ENCODE peak calls at places on chromosomes 5 and 9, in six cellular contexts. C, Z, I, B, U and E are unnamed samples.

GRCh38 chr5:127447822-127448221 is 69.6 kb upstream of the PRRC1 start:
- DNase-seq in I (no peak), C (no peak), U (no peak), B (no peak), Z (no peak), E (no peak)

GRCh38 chr9:109005678-109006077 is 7.6 kb downstream of the CTNNAL1 start:
- DNase-seq in C (no peak), B (no peak), I (no peak), Z (no peak), U (no peak), E (no peak)

GRCh38 chr5:75185763-75186162 is 50.9 kb downstream of the ANKRD31 start:
- DNase-seq in I (no peak), C (no peak), Z (no peak), B (no peak), U (no peak), E (no peak)

GRCh38 chr9:137705906-137706305 is 87.1 kb downstream of the EHMT1 start:
- DNase-seq in B (no peak), Z (no peak), U (no peak), I (no peak), C (no peak), E (no peak)

GRCh38 chr5:103891151-103891550 is 328.6 kb upstream of the NUDT12 start:
- DNase-seq in Z (no peak), U (no peak), B (no peak), C (no peak), I (no peak), E (no peak)

GRCh38 chr9:117815948-117816347 is 111.7 kb downstream of the TLR4 start:
- DNase-seq in U (no peak), C (no peak), B (no peak), Z (no peak), I (no peak), E (no peak)

GRCh38 chr5:1667648-1668140 is 131.9 kb downstream of the MRPL36 start:
- DNase-seq in C (no peak), I (no peak), Z (peak; percentile 71), U (no peak), B (no peak), E (no peak)

GRCh38 chr5:177351392-177352329 is at the start of gene LMAN2:
- DNase-seq in Z (peak; percentile 98), B (peak; percentile 93), U (peak; percentile 89), C (peak; percentile 93), I (peak; percentile 96), E (peak; percentile 79)

GRCh38 chr5:79011219-79011836 is 26.2 kb upstream of the ARSB start:
- DNase-seq in Z (no peak), C (no peak), I (no peak), B (no peak), U (no peak), E (no peak)

DNA sequence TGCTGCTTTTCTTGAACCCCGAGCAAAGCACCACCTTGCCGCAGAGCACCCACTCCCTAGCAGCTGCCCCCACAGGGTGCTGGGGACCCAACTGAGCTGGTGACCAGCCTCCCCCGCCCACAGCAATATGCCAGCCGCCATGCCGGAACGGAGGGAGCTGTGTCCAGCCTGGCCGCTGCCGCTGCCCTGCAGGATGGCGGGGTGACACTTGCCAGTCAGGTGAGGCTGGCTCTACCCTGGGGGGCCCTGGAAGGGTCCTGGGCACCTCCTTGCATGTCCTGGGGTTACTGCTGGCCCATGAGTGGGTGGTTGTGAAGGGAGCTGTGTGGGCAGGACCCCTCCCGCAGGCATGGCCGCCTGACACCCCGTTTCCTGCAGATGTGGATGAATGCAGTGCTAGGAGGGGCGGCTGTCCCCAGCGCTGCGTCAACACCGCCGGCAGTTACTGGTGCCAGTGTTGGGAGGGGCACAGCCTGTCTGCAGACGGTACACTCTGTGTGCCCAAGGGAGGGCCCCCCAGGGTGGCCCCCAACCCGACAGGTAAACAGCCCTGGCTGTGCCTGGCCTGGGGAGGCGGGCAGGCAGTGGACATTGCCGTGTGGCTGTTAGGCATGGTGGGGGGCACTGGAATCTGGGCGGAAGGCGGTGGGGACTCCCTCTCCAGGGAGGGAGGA is 7.2 kb downstream of the EGFL7 start:
- DNase-seq in I (no peak), C (no peak), Z (no peak), B (no peak), U (no peak), E (no peak)
- H3K36me3 ChIP-seq in I (peaks cover 20% of the 10 kb centered on the region), C (peaks cover 65% of the 10 kb centered on the region), Z (peaks cover 5% of the 10 kb centered on the region), B (no peaks in the 10 kb centered on the region), U (no peaks in the 10 kb centered on the region), E (peaks cover 5% of the 10 kb centered on the region)

GRCh38 chr5:32406650-32407049 is 37.9 kb downstream of the ZFR start:
- DNase-seq in U (no peak), B (no peak), Z (no peak), I (no peak), C (no peak), E (no peak)

GRCh38 chr5:32405502-32405901 is 39.0 kb downstream of the ZFR start:
- DNase-seq in I (no peak), C (no peak), Z (no peak), U (no peak), B (no peak), E (no peak)

GRCh38 chr5:32400394-32400793 is 44.1 kb downstream of the ZFR start:
- DNase-seq in Z (no peak), B (no peak), I (no peak), C (no peak), U (no peak), E (no peak)

DNA sequence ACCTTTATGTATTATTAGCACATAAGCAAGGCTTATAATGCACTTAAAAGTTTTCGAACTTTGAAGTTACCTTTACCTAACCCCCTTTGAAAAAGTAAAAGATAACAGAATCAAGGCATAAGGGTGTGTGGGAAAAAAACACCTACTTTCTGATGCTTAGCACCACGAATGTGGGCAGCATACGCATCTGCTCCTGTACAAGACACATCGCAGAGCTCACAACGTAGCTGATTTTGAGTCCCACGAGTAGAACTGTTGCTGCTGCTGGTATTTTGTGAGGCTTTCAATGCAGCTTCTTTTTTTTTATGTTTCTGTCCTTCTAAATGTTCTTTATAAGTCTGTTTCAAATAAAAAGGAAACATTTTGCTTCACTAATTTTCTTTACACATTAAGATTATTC is 40.8 kb downstream of the ZFR start:
- DNase-seq in Z (no peak), U (no peak), C (no peak), B (no peak), I (no peak), E (no peak)
- H3K36me3 ChIP-seq in Z (peaks cover 100% of the 10 kb centered on the region), U (peaks cover 75% of the 10 kb centered on the region), C (peaks cover 87% of the 10 kb centered on the region), B (peaks cover 61% of the 10 kb centered on the region), I (peaks cover 98% of the 10 kb centered on the region), E (peaks cover 33% of the 10 kb centered on the region)

GRCh38 chr5:36164461-36164860 is 12.6 kb downstream of the SKP2 start:
- DNase-seq in B (no peak), Z (no peak), C (no peak), I (no peak), U (no peak), E (no peak)

GRCh38 chr5:36161317-36161716 is 9.4 kb downstream of the SKP2 start:
- DNase-seq in B (no peak), U (no peak), I (no peak), C (no peak), Z (no peak), E (no peak)

GRCh38 chr5:36162810-36163486 is 11.0 kb downstream of the SKP2 start:
- DNase-seq in I (no peak), Z (no peak), B (no peak), C (no peak), U (no peak), E (no peak)

GRCh38 chr5:36158144-36158543 is 6.2 kb downstream of the SKP2 start:
- DNase-seq in I (no peak), B (no peak), C (no peak), Z (no peak), U (no peak), E (no peak)

DNA sequence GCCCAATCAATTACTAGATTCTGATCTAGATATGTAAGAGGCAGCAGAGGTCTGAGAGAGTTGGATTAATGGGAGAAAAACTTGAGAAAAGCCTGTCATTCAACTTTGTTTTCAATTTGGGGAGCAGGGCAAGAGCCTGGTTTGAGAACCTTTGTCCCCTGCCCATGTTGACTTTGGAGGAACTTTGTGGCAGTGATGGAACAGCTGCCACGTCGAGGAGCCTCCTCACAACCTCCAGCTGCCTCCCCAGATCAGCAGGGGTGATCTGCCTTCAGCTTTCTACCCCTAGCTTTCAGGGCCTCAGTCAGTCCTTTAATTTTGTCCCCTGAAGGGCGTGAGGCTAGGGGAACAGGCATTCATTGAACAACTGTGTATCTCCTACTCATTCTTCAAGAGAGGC is 8.7 kb downstream of the SKP2 start:
- DNase-seq in I (no peak), U (no peak), C (no peak), B (no peak), Z (no peak), E (no peak)
- H3K36me3 ChIP-seq in I (peaks cover 93% of the 10 kb centered on the region), U (peaks cover 28% of the 10 kb centered on the region), C (peaks cover 67% of the 10 kb centered on the region), B (peaks cover 40% of the 10 kb centered on the region), Z (peaks cover 98% of the 10 kb centered on the region), E (peaks cover 17% of the 10 kb centered on the region)

GRCh38 chr5:172670444-172670843 is 29.4 kb downstream of the NEURL1B start:
- DNase-seq in C (no peak), B (no peak), U (no peak), I (no peak), Z (no peak), E (no peak)

GRCh38 chr5:172666251-172666650 is 25.2 kb downstream of the NEURL1B start:
- DNase-seq in Z (peak; percentile 85), I (peak; percentile 63), U (no peak), C (no peak), B (no peak), E (no peak)

GRCh38 chr5:172669808-172670402 is 28.8 kb downstream of the NEURL1B start:
- DNase-seq in I (peak; percentile 50), B (no peak), C (no peak), Z (peak; percentile 68), U (no peak), E (no peak)

GRCh38 chr5:172665049-172665541 is 24.0 kb downstream of the NEURL1B start:
- DNase-seq in C (no peak), B (no peak), Z (no peak), I (peak; percentile 62), U (no peak), E (no peak)

DNA sequence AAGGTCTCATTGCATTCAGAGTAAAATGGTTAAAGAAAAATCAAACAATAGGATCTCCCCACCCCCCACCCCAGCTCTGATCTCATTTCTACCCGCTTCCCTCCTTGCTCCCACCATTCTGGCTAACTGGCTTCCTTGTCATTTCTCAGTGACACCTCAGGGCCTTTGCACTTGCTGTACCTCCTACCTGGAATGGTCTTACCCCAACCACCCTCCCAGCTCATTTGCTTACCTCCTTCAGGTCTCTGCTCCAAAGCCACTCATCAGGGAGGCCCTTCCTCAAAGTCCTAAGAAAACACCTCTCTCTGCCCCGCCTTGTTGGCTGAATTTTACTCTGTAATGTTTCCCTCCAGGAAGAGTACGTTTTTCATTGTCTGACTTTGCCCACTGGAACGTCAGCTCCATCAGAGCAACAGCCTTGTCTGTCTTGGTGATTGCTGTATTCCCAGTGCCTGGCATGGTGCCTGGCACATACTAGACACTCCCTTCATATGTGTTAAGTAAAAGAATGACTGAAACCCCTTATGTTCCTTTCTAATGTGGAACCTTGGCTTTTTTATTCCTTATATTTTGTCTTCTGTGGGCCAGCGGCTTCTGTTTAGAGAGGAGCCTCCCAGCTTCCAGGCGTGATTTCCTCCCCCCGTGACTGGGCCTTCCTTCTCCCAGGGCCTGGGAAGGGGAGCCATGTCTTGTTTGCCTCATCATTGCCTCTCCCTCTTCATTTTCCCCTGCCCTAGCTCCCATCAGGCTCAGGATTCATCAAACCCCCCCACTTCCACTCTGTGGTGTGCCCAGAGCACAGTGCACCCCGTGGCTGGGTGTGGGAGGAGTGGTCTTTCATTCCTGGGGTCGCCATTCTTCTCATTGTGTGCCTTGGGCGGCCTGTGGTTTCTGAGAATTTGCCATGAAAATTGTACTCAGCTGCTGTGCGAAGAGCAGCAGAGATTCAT is 27.0 kb downstream of the NEURL1B start:
- DNase-seq in I (peak; percentile 51), U (no peak), Z (no peak), C (no peak), B (no peak), E (no peak)
- H3K36me3 ChIP-seq in I (peaks cover 34% of the 10 kb centered on the region), U (no peaks in the 10 kb centered on the region), Z (no peaks in the 10 kb centered on the region), C (peaks cover 34% of the 10 kb centered on the region), B (no peaks in the 10 kb centered on the region), E (no peaks in the 10 kb centered on the region)

GRCh38 chr5:4575608-4576007 is 564.5 kb upstream of the ADAMTS16 start:
- DNase-seq in B (no peak), C (no peak), Z (no peak), I (no peak), U (no peak), E (no peak)
- H3K36me3 ChIP-seq in B (no peaks in the 10 kb centered on the region), C (no peaks in the 10 kb centered on the region), Z (no peaks in the 10 kb centered on the region), I (no peaks in the 10 kb centered on the region), U (no peaks in the 10 kb centered on the region), E (no peaks in the 10 kb centered on the region)